ENCODE peak calls at places on chromosomes 11 and 22, in seven cellular contexts. V is IMR-90, L is A549, P is K562, X is GM12878, H is SK-N-SH, T is HepG2. N is an unnamed sample.

GRCh38 chr22:40183029-40183581 is 5.4 kb downstream of the TNRC6B start:
- DNase-seq in V (peak; percentile 87), L (no peak), P (peak; percentile 35), X (no peak), H (no peak), T (peak; percentile 68), N (no peak)

GRCh38 chr11:47461876-47462275 is 12.9 kb upstream of the RAPSN start:
- DNase-seq in V (no peak), L (no peak), P (no peak), X (no peak), H (no peak), T (no peak), N (no peak)

GRCh38 chr11:76524919-76525318 is 80.1 kb downstream of the EMSY start:
- DNase-seq in V (peak; percentile 44), L (no peak), P (no peak), X (no peak), H (no peak), T (peak; percentile 42), N (no peak)

GRCh38 chr11:93993747-93994146 is 27.4 kb upstream of the HEPHL1 start:
- DNase-seq in V (no peak), L (no peak), P (no peak), X (no peak), H (no peak), T (no peak), N (no peak)

GRCh38 chr22:48089601-48090331 is 1327.3 kb downstream of the TBC1D22A start:
- DNase-seq in V (no peak), L (peak; percentile 16), P (peak; percentile 10), X (no peak), H (no peak), T (no peak), N (no peak)

GRCh38 chr22:36568846-36569245 is 39.9 kb upstream of the EIF3D start:
- DNase-seq in V (no peak), L (no peak), P (no peak), X (no peak), H (no peak), T (no peak), N (no peak)

GRCh38 chr11:63699906-63700305 is 18.6 kb downstream of the RTN3 start:
- DNase-seq in V (no peak), L (no peak), P (no peak), X (no peak), H (no peak), T (no peak), N (no peak)

GRCh38 chr11:35237345-35237744 is 98.4 kb downstream of the CD44 start:
- DNase-seq in V (no peak), L (no peak), P (no peak), X (no peak), H (no peak), T (no peak), N (no peak)

GRCh38 chr11:104876838-104877500 is 21.3 kb downstream of the CASP12 start:
- DNase-seq in V (no peak), L (no peak), P (no peak), X (no peak), H (peak; percentile 29), T (no peak), N (no peak)

GRCh38 chr11:127345819-127346459 is 345.4 kb upstream of the KIRREL3 start:
- DNase-seq in V (peak; percentile 33), L (peak; percentile 25), P (peak; percentile 14), X (no peak), H (peak; percentile 66), T (peak; percentile 13), N (peak; percentile 69)

GRCh38 chr22:32628626-32629587 is 154.3 kb downstream of the FBXO7 start:
- DNase-seq in V (peak; percentile 97), L (no peak), P (no peak), X (no peak), H (no peak), T (peak; percentile 55), N (no peak)

GRCh38 chr11:128904872-128905344 is 13.8 kb downstream of the KCNJ5 start:
- DNase-seq in V (no peak), L (peak; percentile 50), P (no peak), X (no peak), H (peak; percentile 85), T (no peak), N (no peak)

GRCh38 chr11:60658409-60658808 is 41.0 kb upstream of the MS4A8 start:
- DNase-seq in V (no peak), L (no peak), P (no peak), X (no peak), H (no peak), T (peak; percentile 35), N (no peak)

GRCh38 chr11:9956483-9956882 is 292.6 kb downstream of the SWAP70 start:
- DNase-seq in V (peak; percentile 41), L (no peak), P (peak; percentile 11), X (no peak), H (no peak), T (no peak), N (no peak)

GRCh38 chr11:11845066-11845465 is 3.3 kb downstream of the USP47 start:
- DNase-seq in V (no peak), L (no peak), P (peak; percentile 57), X (no peak), H (no peak), T (no peak), N (no peak)

DNA sequence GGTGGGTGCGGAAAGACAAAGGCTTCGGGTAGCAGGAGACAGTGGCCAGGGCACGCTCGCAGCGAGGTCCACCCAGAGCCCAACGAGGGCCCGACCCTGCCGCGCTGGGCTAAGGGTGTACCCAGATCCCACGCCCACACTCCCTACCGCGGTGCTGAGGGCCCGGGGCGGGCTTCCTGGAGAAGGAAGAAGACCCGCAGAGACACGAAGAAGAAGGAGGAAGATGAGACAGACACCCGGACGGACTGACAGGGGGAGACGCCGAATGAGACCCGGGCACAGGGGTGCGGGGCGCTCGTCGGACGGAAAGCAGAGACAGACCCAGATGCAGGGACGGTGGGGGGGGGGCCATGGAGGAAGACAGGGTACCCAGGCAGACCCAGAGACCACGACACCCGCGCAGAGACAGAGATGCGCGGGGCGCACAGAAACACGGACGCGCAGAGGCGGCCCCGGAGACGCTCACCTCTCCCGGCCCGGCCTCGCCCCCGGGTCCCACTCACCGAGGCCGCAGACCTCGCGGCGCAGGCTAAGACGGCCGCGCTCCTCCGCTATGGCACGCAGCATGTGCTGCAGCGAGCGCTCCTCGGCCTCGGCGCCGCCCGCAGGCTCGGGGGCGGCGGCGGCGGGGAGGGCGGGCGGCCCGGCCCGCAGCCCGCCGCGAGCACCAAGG is 421 bp downstream of the KIAA0930 start:
- DNase-seq in V (no peak), L (no peak), P (no peak), X (no peak), H (peak; percentile 78), T (no peak), N (no peak)
- TF ChIP-seq USF2 in V (no peak), L (no peak), P (no peak), X (no peak), H (no peak), T (no peak), N (no peak)

DNA sequence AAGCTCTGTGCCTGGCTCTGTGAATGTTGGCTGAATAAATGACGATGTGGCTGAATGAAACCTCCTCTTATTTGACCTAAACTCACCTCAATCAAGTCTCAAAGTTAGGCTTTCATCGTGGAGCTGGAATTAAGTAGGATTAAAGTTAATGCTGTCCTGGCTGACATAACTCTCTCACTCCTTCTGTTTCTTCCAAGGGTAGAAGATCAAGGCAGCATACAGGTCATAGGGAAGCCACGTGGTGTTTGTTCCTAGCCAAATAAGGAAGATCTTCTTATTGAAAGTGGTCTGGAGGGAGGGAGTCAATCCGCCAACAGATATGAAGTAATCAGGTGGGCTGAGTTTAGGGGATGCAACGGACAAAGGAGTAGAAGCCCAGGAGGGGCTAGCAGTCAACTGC is 59.5 kb downstream of the TRIM29 start:
- DNase-seq in V (no peak), L (no peak), P (no peak), X (no peak), H (no peak), T (no peak), N (no peak)
- H3K27ac ChIP-seq in V (no peak overlapping the region), L (no peak overlapping the region), P (no peak overlapping the region), X (no peak overlapping the region), H (no peak overlapping the region), T (no peak overlapping the region), N (no peak overlapping the region)

DNA sequence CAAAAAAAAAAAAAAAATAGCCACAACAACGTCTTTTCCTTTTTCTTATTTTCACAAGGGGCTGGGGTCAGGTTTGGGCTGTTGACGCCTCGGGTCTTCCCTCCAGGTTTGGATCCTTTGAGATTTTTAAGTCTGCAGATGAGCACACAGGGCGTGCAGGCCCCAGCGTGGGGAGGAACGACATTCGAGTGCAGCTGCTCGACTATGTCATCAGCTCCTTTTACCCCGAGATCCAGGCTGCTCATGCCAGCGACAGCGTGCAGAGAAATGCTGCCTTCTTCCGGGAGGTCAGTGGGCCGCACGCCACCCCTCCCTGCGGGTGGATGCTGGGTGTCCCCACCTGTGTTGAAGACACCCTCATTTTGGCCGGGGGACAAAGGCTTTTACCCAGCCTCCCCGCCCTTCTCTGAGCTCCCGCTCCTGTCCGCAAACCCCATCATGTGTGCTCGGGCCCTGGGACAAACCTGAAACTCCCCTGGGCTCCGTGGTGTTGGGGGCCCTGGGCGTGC is 7.7 kb downstream of the SELENOO start:
- DNase-seq in V (no peak), L (no peak), P (no peak), X (no peak), H (no peak), T (no peak), N (no peak)
- TF ChIP-seq RAD21 in V (no peak), L (no peak), P (no peak), X (no peak), H (no peak), T (no peak), N (no peak)

GRCh38 chr11:117099681-117100080 is 1.5 kb upstream of the SIK3 start:
- DNase-seq in V (no peak), L (no peak), P (no peak), X (no peak), H (no peak), T (no peak), N (no peak)

GRCh38 chr11:117098269-117099231 is at the start of gene SIK3:
- DNase-seq in V (peak; percentile 89), L (peak; percentile 85), P (peak; percentile 95), X (peak; percentile 53), H (peak; percentile 100), T (peak; percentile 65), N (peak; percentile 43)

GRCh38 chr11:117096140-117096972 is 1.9 kb downstream of the SIK3 start:
- DNase-seq in V (no peak), L (no peak), P (peak; percentile 80), X (peak; percentile 77), H (peak; percentile 36), T (peak; percentile 78), N (peak; percentile 51)

GRCh38 chr11:117096973-117097566 is 1.2 kb downstream of the SIK3 start:
- DNase-seq in V (no peak), L (no peak), P (no peak), X (no peak), H (no peak), T (no peak), N (no peak)

GRCh38 chr11:117097567-117098268 is 510 bp downstream of the SIK3 start:
- DNase-seq in V (no peak), L (peak; percentile 27), P (peak; percentile 35), X (no peak), H (peak; percentile 82), T (no peak), N (no peak)
- TF ChIP-seq USF2 in V (no peak), L (no peak), P (no peak), X (no peak), H (no peak), T (no peak), N (no peak)

GRCh38 chr11:46127150-46127638 is 5.9 kb upstream of the PHF21A start:
- DNase-seq in V (peak; percentile 49), L (peak; percentile 97), P (peak; percentile 93), X (no peak), H (peak; percentile 39), T (peak; percentile 85), N (no peak)
- H3K27ac ChIP-seq in V (no peak overlapping the region), L (peak overlapping the region; percentile 79), P (peak overlapping the region; percentile 41), X (no peak overlapping the region), H (no peak overlapping the region), T (no peak overlapping the region), N (no peak overlapping the region)

N was measured in H1.